ENCODE peak calls at places on chromosomes 6 and 20, in eight cellular contexts. L is endothelial cell; N is IMR-90; J is HCT116; M is fibroblast of lung; O is PC-9; G is stimulated activated naive CD4-positive, alpha-beta T cell treated with Interleukin-2 at 50 U/mL for 16 hours; K is nucleus accumbens. Z is an unnamed sample.

GRCh38 chr6:153125032-153125431 is 6.0 kb downstream of the RGS17 start:
- DNase-seq in L (no peak), N (no peak), J (no peak), M (no peak), O (peak; percentile 64), G (no peak), K (no peak), Z (no peak)

GRCh38 chr6:122202576-122203137 is 196.8 kb upstream of the HSF2 start:
- DNase-seq in L (no peak), N (no peak), J (no peak), M (no peak), O (no peak), G (no peak), K (no peak), Z (no peak)

GRCh38 chr6:159692303-159693127 is 526 bp downstream of the SOD2 start:
- DNase-seq in L (peak; percentile 40), N (peak; percentile 42), J (no peak), M (peak; percentile 47), O (no peak), G (peak; percentile 58), K (peak; percentile 36), Z (peak; percentile 53)

GRCh38 chr20:39264506-39265172 is 302.5 kb downstream of the DHX35 start:
- DNase-seq in L (peak; percentile 73), N (peak; percentile 71), J (peak; percentile 60), M (peak; percentile 74), O (peak; percentile 49), G (peak; percentile 5), K (peak; percentile 49), Z (peak; percentile 78)

GRCh38 chr6:3380344-3381232 is 76.3 kb downstream of the SLC22A23 start:
- DNase-seq in L (no peak), N (no peak), J (no peak), M (no peak), O (no peak), G (no peak), K (no peak), Z (no peak)

GRCh38 chr6:163771180-163771579 is 356.7 kb downstream of the QKI start:
- DNase-seq in L (no peak), N (no peak), J (no peak), M (no peak), O (no peak), G (no peak), K (no peak), Z (no peak)

GRCh38 chr6:35568967-35569606 is 56.4 kb upstream of the TULP1 start:
- DNase-seq in L (peak; percentile 42), N (no peak), J (no peak), M (peak; percentile 64), O (no peak), G (peak; percentile 7), K (no peak), Z (peak; percentile 54)

GRCh38 chr20:58213112-58213511 is 15.3 kb downstream of the ANKRD60 start:
- DNase-seq in L (no peak), N (no peak), J (no peak), M (no peak), O (peak; percentile 5), G (no peak), K (peak; percentile 29), Z (no peak)

GRCh38 chr20:59778615-59779200 is 154.7 kb downstream of the SYCP2 start:
- DNase-seq in L (no peak), N (no peak), J (no peak), M (no peak), O (no peak), G (no peak), K (no peak), Z (no peak)